ENCODE peak calls at places on chromosome 4, in four cellular contexts. N, H, X and E are unnamed samples.

GRCh38 chr4:135256111-135256510 is 1054.5 kb upstream of the PABPC4L start:
- DNase-seq in H (no peak), X (no peak), N (peak; percentile 75), E (no peak)

GRCh38 chr4:81665050-81665449 is 193.3 kb upstream of the RASGEF1B start:
- DNase-seq in N (no peak), X (no peak), H (no peak), E (no peak)

GRCh38 chr4:74840931-74841330 is 46.6 kb upstream of the BTC start:
- DNase-seq in N (no peak), H (no peak), X (no peak), E (no peak)

GRCh38 chr4:15100994-15101695 is 98.9 kb downstream of the CPEB2 start:
- DNase-seq in X (no peak), N (peak; percentile 32), H (no peak), E (no peak)

GRCh38 chr4:120667102-120667501 is 255.4 kb downstream of the PRDM5 start:
- DNase-seq in H (no peak), N (no peak), X (no peak), E (no peak)

GRCh38 chr4:88008133-88008621 is 742 bp downstream of the PKD2 start:
- DNase-seq in X (peak; percentile 81), H (peak; percentile 48), N (peak; percentile 64), E (no peak)

GRCh38 chr4:52244103-52244772 is 193.1 kb downstream of the SPATA18 start:
- DNase-seq in H (no peak), X (no peak), N (no peak), E (no peak)

GRCh38 chr4:18440527-18441215 is 419.1 kb upstream of the LCORL start:
- DNase-seq in N (no peak), X (no peak), H (no peak), E (no peak)

GRCh38 chr4:55183926-55184599 is 58.7 kb upstream of the KDR start:
- DNase-seq in N (peak; percentile 97), H (peak; percentile 5), X (no peak), E (no peak)

GRCh38 chr4:62709618-62710252 is 1509.6 kb downstream of the ADGRL3 start:
- DNase-seq in X (peak; percentile 16), H (peak; percentile 43), N (peak; percentile 6), E (no peak)
- TF ChIP-seq CTCF in X (peak; percentile 76), H (peak; percentile 62), N (peak; percentile 59), E (peak; percentile 59)

DNA sequence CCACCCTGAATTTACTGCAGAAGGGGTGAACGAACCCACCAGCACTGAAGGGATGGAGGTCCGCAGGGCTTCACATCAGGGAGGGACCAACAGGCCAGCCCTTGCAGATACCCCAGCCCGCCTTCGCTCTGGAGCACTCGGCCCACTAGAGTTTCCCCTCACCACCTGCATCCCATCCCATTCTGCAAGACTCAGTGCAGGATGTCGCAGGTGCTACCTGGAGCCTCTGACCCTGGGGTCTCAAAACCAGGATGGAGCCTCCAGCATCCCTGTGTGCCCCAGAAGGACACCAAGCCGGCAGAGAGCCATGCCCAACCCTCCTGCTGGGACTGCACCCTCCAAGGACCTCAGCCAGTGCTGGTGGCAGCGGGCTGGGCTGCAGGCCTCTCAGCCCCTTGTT is 57.6 kb upstream of the ADRA2C start:
- DNase-seq in X (no peak), N (no peak), H (no peak), E (no peak)
- H3K27me3 ChIP-seq in X (no peaks in the 10 kb centered on the region), N (peaks cover 3% of the 10 kb centered on the region), H (no peaks in the 10 kb centered on the region), E (no peaks in the 10 kb centered on the region)

GRCh38 chr4:174528226-174528625 is 5.9 kb upstream of the HPGD start:
- DNase-seq in N (no peak), X (no peak), H (no peak), E (no peak)

GRCh38 chr4:174523003-174523693 is 860 bp upstream of the HPGD start:
- DNase-seq in H (no peak), X (no peak), N (no peak), E (no peak)

GRCh38 chr4:174522183-174523002 is at the start of gene HPGD:
- DNase-seq in N (peak; percentile 13), H (peak; percentile 74), X (peak; percentile 66), E (no peak)

GRCh38 chr4:174524242-174524641 is 2.0 kb upstream of the HPGD start:
- DNase-seq in X (no peak), H (peak; percentile 74), N (no peak), E (no peak)

GRCh38 chr4:174526731-174527130 is 4.4 kb upstream of the HPGD start:
- DNase-seq in H (no peak), N (no peak), X (no peak), E (no peak)
- TF ChIP-seq CTCF in H (no peak), N (no peak), X (no peak), E (no peak)

DNA sequence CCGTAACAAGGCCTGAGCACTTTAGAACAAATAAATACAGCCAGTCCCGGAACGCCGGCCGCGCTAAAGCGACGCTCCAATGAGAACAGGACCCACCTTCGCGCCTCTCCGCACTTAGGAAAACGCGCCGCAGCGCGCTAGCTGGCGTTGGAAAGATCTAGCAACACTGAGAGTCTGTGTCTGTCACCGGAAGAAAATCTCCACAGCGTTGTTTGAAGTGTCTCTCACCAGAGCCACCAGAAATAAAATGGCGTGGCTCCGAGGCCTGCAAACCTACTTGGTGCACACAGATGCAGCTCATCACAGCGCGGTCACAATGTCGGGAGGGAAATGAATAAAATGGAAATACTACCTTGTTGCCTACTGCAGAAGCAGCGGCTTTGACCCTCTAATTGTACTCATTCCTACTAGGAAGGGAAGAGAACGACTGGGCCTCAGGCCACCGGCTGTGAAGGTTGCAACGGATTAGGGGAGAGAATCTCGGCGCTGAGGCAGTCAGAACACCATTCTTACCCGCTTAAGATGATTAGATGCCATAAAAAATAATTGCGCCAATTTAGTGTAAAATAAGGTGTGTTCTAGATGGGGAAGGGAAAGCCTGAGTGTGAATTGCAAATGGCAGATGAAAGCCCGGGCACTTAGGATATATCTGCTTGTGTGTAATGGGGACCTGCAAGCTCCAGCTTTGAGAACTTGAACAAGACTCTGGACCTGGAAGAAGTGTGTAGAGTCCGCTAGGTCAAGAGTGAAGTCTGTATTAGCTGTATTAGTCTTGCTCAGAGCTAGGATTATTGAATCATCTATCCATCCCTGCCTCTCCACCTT is 4.5 kb downstream of the NEUROG2 start:
- DNase-seq in N (no peak), X (no peak), H (no peak), E (no peak)
- H3K27me3 ChIP-seq in N (peaks cover 70% of the 10 kb centered on the region), X (peaks cover 23% of the 10 kb centered on the region), H (no peaks in the 10 kb centered on the region), E (peaks cover 22% of the 10 kb centered on the region)

DNA sequence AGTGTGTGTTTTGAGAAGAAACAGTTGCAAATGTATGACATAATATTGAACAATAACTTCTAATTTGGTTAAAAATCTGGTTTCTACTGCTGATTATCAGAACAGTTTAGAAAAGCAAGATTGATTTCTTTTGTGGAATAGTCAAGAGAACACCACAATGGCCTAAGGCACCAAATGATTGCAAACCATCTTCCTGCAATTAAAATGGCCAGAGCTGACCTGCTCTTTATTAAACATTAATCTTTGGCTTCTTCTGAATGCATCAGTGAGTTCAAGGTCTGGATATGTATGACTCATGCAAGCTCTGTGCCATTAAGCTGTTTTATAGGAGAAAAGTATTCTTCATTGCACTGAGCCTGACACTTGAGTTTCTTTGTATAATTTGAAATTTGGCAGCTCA is 107.8 kb upstream of the PDHA2 start:
- DNase-seq in H (no peak), N (peak; percentile 83), X (peak; percentile 44), E (no peak)
- TF ChIP-seq CTCF in H (no peak), N (no peak), X (no peak), E (no peak)

DNA sequence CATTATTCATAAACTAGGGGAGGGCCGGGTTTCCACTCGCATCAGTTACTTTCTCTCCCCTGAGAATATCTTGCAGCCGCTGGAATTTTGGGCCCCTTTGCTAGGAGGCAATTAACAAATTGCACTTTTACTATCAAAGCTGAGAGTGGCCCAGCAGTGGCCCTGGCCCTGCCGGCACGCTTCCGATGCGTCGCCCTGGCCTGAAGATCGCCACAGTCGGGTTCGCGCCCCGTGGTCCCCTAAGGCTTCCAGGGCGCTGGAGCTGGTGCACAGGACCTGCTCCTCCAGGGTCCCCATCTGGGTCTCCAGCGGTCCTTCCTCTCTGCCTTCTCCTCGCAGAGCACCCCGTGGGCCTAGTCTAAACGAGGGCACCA is 486 bp upstream of the CWH43 start:
- DNase-seq in N (no peak), X (peak; percentile 13), H (no peak), E (no peak)
- H3K27me3 ChIP-seq in N (peaks cover 19% of the 10 kb centered on the region), X (peaks cover 54% of the 10 kb centered on the region), H (no peaks in the 10 kb centered on the region), E (peaks cover 8% of the 10 kb centered on the region)

DNA sequence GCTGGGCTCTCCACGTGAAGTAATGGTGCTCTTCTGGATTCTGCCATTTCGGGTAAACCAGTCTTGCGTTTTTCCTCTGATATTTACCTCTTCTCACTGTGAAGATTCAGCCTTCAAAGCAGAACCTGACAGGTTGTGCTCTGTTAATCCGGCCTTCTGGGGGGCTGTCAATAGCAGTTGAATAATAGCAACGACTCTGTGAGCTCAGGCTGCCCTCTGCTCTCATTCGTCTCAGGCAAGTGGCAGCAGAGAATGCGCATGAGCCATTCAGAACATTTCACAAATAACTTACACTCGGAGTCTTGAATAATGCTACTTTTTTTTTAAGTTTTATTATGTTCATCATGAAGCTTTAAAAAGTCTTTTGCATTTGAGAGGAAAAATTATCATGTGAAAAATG is 354.1 kb upstream of the FAT1 start:
- DNase-seq in H (no peak), X (no peak), N (no peak), E (no peak)
- TF ChIP-seq CTCF in H (no peak), X (no peak), N (no peak), E (no peak)

GRCh38 chr4:7588002-7588401 is 153.3 kb upstream of the PSAPL1 start:
- DNase-seq in N (peak; percentile 74), X (no peak), H (no peak), E (no peak)

GRCh38 chr4:7584760-7585159 is 150.0 kb upstream of the PSAPL1 start:
- DNase-seq in N (no peak), H (no peak), X (no peak), E (no peak)

GRCh38 chr4:7584133-7584532 is 149.4 kb upstream of the PSAPL1 start:
- DNase-seq in X (no peak), N (no peak), H (no peak), E (no peak)

GRCh38 chr4:7582313-7583096 is 147.8 kb upstream of the PSAPL1 start:
- DNase-seq in X (no peak), N (no peak), H (no peak), E (no peak)

DNA sequence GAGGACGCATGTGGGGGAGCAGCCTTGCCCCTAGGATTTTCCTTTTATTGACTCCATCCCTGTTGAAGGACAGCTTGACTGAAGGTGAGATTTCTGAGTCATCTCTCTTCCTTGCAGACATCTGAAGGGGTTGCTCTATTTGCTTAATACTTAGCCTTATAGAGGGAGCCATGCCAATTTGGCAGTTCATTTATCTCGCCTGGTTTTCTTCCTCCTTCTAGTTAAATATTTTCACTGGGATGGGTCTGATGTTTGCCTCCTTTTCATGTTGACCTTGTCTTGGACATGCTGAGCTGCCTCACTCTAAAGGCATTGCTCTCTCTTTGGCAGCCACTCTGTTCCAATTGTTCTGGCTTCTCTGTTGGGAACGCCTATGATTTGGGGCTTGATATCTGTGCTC is 151.0 kb upstream of the PSAPL1 start:
- DNase-seq in H (no peak), X (no peak), N (peak; percentile 48), E (no peak)
- H3K27me3 ChIP-seq in H (no peaks in the 10 kb centered on the region), X (no peaks in the 10 kb centered on the region), N (no peaks in the 10 kb centered on the region), E (no peaks in the 10 kb centered on the region)